ENCODE peak calls at places on chromosomes 5 and 9, in eight cellular contexts. X, R, Z, M, J, N, G and S are unnamed samples.

GRCh38 chr5:169688106-169688505 is 51.0 kb downstream of the DOCK2 start:
- DNase-seq in R (no peak), G (no peak), M (no peak), J (no peak), Z (no peak), X (no peak), N (no peak), S (no peak)

GRCh38 chr5:135576075-135576599 is 2.7 kb downstream of the CXCL14 start:
- DNase-seq in M (peak), N (no peak), J (no peak), X (no peak), Z (peak), G (no peak), R (no peak), S (no peak)

GRCh38 chr5:142780871-142781270 is 10.7 kb downstream of the ARHGAP26 start:
- DNase-seq in M (no peak), J (no peak), R (no peak), N (no peak), Z (no peak), G (no peak), X (no peak), S (no peak)

GRCh38 chr5:161406880-161407279 is 139.6 kb downstream of the GABRB2 start:
- DNase-seq in N (no peak), R (no peak), Z (no peak), M (no peak), X (no peak), J (no peak), G (no peak), S (no peak)

GRCh38 chr9:123867971-123868370 is 62.0 kb downstream of the DENND1A start:
- DNase-seq in J (peak), R (no peak), N (no peak), Z (no peak), M (no peak), X (no peak), G (no peak), S (no peak)

GRCh38 chr5:172282277-172283019 is 1.1 kb downstream of the UBTD2 start:
- DNase-seq in J (no peak), N (no peak), G (no peak), X (peak), M (no peak), Z (peak), R (peak), S (no peak)

GRCh38 chr5:125410501-125411162 is 664.2 kb upstream of the ZNF608 start:
- DNase-seq in J (peak), N (no peak), G (peak), X (peak), M (peak), R (peak), Z (peak), S (peak)

GRCh38 chr5:66757219-66757833 is 161.1 kb downstream of the MAST4 start:
- DNase-seq in J (no peak), N (peak), Z (peak), M (peak), G (peak), R (peak), X (no peak), S (peak)

GRCh38 chr5:112492291-112492690 is 73.2 kb upstream of the EPB41L4A start:
- DNase-seq in N (peak), Z (peak), J (no peak), X (no peak), M (peak), R (peak), G (peak), S (peak)

GRCh38 chr9:124786881-124787573 is 10.1 kb downstream of the OLFML2A start:
- DNase-seq in R (no peak), N (no peak), Z (no peak), M (no peak), X (no peak), J (no peak), G (no peak), S (no peak)

GRCh38 chr5:93620487-93621339 is 37.7 kb downstream of the NR2F1 start:
- DNase-seq in G (peak), M (peak), Z (peak), R (peak), X (peak), N (peak), J (no peak), S (peak)

GRCh38 chr9:107919263-107919662 is 429.7 kb upstream of the KLF4 start:
- DNase-seq in R (no peak), X (no peak), G (no peak), M (no peak), N (no peak), J (no peak), Z (no peak), S (no peak)

DNA sequence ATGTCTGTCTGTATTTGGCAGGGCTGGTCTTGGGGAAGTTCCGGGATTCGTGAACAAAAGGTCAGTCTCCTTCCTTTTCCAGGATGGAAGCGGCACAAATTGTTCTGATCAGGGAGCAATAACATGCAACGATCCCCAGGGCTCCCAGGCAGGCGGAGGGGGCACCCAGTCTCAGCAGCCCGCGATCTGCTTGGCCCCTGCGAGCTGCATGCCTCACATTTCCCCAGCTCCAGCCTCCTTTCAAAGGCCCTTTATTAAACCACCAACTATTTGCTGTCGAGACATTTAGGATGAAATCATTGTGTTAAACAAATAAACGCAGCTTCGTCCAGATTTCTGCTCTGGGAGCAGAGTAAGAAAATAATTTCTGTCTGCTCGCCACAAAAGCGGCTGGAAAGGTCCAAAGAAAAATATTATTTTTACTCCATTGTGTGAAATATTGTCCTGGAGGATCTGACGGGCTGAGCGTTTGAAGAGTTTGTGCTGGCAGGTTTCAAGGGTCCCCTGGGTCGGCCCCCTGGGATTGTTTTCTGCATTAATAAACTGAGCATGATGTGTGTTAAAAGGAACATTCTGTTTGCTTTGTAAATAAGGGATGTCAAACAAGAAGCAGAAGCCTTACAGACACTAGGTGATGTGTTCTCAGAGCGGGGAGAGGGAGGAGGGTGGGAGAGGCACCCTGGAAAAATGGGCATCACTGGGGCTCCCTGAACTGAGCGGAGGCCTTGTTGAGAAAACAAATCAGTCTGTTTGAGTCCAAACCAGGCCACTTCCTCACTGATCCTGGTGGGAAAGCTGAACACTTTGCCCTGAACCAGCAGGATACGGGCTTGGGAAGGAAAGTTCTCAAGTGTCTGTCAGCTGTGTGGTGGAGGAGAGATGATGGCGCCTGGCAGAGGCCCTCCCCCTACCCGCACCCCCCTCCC is 110.1 kb downstream of the FOXD1 start:
- DNase-seq in G (no peak), R (no peak), X (no peak), M (peak), N (peak), J (peak), Z (peak), S (peak)
- TF ChIP-seq CTCF in G (no peak), R (no peak), X (no peak), M (no peak), N (no peak), J (no peak), Z (no peak), S (no peak)

DNA sequence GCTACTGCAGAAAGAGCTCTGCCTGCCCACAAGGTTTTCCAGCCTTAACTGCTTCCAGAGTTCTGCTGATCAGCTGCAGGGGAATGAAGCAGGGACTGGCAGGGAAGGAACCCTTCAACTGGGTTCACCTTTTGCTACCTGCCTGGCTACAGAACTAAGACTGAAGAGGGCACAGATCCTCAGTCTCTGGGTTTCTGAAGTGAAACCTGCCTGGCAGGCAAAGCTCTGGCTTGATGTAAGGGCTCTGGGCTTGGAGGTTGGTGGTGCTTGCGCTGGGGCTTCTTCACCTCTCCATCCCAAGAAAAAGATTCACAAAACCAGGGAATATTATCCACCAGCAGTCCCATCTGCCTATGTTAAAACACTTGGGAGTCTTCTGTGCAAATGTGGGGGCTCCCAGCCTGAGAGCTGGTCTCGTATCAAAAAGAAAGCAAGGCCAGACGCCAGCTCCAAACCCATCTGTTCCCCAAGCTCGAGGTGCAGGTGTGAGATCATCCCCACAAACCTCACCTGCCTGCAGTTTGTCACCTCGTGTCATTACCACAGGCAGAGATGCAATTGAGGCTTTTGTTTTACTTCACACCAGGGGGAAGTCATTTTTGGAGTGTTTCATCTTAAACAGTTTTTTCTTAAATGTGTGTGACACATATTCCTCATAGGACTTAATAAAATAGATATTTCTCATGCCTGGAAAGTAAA is 58.3 kb downstream of the BNC2 start:
- DNase-seq in R (no peak), Z (no peak), N (no peak), X (no peak), M (no peak), J (no peak), G (no peak), S (no peak)
- H3K4me3 ChIP-seq in R (no peak), Z (no peak), N (no peak), X (no peak), M (no peak), J (no peak), G (no peak), S (no peak)

GRCh38 chr5:53733853-53734252 is 173.4 kb downstream of the NDUFS4 start:
- DNase-seq in R (peak), J (no peak), Z (no peak), G (peak), X (no peak), N (no peak), M (no peak), S (no peak)
- TF ChIP-seq CTCF in R (peak), J (no peak), Z (no peak), G (no peak), X (peak), N (peak), M (no peak), S (no peak)

GRCh38 chr5:126848253-126848652 is 71.3 kb downstream of the LMNB1 start:
- DNase-seq in X (no peak), M (no peak), J (no peak), Z (no peak), R (no peak), N (no peak), G (no peak), S (no peak)
- H3K4me3 ChIP-seq in X (no peak), M (no peak), J (no peak), Z (no peak), R (no peak), N (no peak), G (no peak), S (no peak)

DNA sequence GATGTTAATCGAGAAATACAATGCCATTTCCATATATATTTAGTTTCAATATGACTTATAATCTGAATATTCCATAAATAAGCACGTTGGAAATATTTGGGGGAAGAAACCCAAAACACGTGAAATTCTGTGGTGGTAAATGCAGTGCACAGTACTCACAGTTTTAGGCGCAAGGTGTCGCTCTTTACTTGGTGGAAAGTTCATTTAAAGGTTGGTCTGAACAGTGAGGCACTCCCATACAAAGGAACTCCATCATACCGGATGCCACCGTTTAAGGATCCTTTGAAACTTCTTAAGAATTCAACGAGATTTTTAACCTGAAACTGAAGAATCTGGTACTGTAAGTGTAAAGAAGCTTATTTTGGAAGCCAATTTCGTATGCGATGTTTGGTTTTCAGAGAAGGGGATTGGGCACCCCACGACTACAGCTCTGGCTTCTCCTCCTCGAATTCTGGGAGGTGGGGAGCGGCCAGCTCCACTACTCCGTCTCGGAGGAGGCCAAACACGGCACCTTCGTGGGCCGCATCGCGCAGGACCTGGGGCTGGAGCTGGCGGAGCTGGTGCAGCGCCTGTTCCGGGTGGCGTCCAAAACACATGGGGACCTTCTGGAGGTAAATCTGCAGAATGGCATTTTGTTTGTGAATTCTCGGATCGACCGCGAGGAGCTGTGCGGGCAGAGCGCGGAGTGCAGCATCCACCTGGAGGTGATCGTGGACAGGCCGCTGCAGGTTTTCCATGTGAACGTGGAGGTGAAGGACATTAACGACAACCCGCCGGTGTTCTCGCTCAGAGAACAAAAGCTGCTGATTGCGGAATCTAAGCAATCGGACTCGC is at the start of gene PCDHA11:
- DNase-seq in N (peak), Z (no peak), M (no peak), J (no peak), R (peak), X (no peak), G (no peak), S (no peak)
- TF ChIP-seq CTCF in N (peak), Z (no peak), M (no peak), J (peak), R (peak), X (peak), G (no peak), S (no peak)

GRCh38 chr9:92669527-92669889 is 423 bp downstream of the IPPK start:
- DNase-seq in G (no peak), X (no peak), N (no peak), Z (no peak), M (peak), J (no peak), R (peak), S (no peak)

GRCh38 chr9:92669890-92670708 is at the start of gene IPPK:
- DNase-seq in J (peak), X (peak), R (peak), G (peak), Z (peak), N (peak), M (peak), S (peak)

GRCh38 chr9:92666912-92667532 is 2.9 kb downstream of the IPPK start:
- DNase-seq in G (no peak), X (no peak), Z (no peak), M (no peak), N (no peak), R (no peak), J (no peak), S (no peak)

GRCh38 chr9:92668746-92669526 is 995 bp downstream of the IPPK start:
- DNase-seq in N (peak), R (peak), M (peak), X (peak), G (peak), Z (peak), J (no peak), S (peak)

DNA sequence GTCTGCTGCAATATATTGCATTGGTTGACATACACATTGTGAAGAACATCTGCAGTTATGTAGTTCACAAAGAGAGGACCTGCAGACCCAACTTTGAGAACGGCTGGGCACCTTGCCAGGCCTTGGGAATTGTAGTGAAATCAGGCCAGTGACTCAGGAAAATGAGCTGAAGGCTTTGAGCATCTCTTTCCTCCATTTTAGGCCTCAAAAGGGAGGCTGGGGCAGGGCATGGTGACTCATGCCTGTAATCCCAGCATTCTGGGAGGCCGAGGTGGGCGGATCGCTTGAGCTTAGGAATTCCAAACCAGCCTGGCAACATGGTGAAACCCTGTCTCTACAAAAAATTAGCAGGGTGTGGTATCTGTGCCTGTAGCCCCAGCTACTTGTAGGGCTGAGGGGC is 1.4 kb upstream of the IPPK start:
- DNase-seq in M (peak), R (peak), N (peak), J (no peak), X (peak), Z (peak), G (no peak), S (peak)
- H3K4me3 ChIP-seq in M (peak), R (peak), N (peak), J (no peak), X (peak), Z (peak), G (peak), S (peak)

DNA sequence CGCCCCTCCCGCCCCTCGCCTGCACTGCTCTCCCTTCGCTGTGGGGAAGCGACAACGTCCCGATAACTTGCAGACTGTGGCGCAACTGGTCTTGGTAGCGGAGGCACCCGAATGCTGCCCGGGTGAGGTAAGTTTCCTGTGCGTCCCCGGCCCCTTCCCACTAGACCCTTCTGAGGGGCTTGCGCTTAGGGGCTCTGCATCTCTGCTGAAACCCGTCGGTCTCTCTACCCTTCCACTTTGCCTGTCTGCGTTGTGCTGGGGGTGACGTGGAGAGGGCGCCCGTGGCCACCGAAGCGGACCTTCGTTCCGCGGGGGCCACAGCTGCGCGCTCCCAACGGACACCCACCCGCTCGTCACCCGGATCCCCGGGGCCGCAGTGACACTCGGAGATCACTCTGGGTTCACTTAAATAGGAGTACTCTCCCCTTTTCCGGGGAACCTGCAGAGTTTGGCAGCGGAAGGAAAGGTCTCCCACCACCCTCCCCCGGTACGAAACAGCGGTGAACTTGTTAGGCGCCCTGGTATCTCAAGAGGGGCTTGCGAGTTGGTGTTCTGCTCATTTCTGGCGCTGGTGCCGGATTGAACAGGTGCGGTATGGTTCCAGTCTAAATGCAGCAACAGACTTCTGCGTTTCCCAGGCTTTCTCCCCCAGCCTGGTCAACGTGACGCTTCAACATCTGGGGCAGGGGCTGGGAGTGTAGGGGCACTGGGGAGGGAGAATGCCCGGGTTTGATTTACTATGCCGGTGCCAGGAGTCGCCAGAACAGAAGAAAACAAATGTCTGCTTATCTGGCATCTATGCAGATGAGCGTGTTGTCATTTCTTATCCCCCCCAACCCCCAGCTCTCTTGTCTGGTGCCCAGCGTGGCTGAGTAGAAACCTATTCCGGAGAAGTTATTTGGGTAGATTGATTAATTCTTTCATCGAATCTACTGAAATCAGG is 867 bp downstream of the PIP5K1B start:
- DNase-seq in N (peak), J (no peak), Z (no peak), M (peak), X (no peak), G (peak), R (no peak), S (peak)
- TF ChIP-seq CTCF in N (peak), J (no peak), Z (no peak), M (no peak), X (no peak), G (no peak), R (no peak), S (no peak)

GRCh38 chr9:14303110-14303509 is 10.8 kb downstream of the NFIB start:
- DNase-seq in G (no peak), Z (no peak), R (peak), M (no peak), N (no peak), J (no peak), X (no peak), S (no peak)

GRCh38 chr9:14302405-14302804 is 11.5 kb downstream of the NFIB start:
- DNase-seq in G (no peak), N (peak), M (no peak), Z (no peak), R (no peak), X (no peak), J (no peak), S (no peak)

GRCh38 chr9:14301582-14301981 is 12.4 kb downstream of the NFIB start:
- DNase-seq in G (no peak), R (no peak), N (no peak), X (no peak), Z (no peak), J (no peak), M (no peak), S (no peak)

GRCh38 chr9:14304242-14304641 is 9.7 kb downstream of the NFIB start:
- DNase-seq in N (no peak), Z (no peak), J (no peak), M (no peak), R (no peak), G (no peak), X (no peak), S (no peak)

DNA sequence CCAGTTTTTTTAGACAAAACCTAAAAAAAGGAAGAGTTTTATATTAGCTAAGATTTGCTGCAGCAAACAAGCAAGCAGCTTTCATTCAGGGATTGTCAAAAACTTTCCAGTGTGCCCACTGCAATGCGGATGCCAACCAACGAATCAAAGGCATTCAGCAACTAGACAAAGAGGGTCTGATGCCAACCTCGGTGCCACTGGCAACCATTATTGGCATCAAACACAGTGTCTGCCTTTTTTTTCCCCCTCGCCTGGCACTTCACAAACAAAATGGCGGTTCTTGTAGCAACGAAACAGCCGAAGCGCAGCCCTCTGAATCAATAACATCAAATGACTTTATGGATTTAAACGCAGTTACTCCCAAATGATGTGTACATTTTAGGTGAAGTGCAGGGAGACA is 10.4 kb downstream of the NFIB start:
- DNase-seq in J (no peak), X (no peak), N (no peak), Z (no peak), M (no peak), G (no peak), R (no peak), S (no peak)
- H3K4me3 ChIP-seq in J (no peak), X (no peak), N (no peak), Z (no peak), M (no peak), G (no peak), R (peak), S (no peak)